ENCODE peak calls at places on chromosomes 12 and 14, in five cellular contexts. T, O, N, S and V are unnamed samples.
A peak's percentile ranks its signal among the peaks of the same experiment; 100 is the strongest.

GRCh38 chr12:120404271-120404670 is 33.6 kb upstream of the COX6A1 start:
- DNase-seq in T (no peak), O (no peak), N (no peak), S (no peak), V (no peak)

GRCh38 chr12:22016982-22017381 is 29.0 kb upstream of the CMAS start:
- DNase-seq in T (no peak), O (no peak), N (no peak), S (no peak), V (no peak)

GRCh38 chr12:105823810-105824209 is 314.9 kb downstream of the NUAK1 start:
- DNase-seq in T (no peak), O (no peak), N (no peak), S (no peak), V (no peak)

GRCh38 chr12:31362759-31363415 is 36.9 kb upstream of the SINHCAF start:
- DNase-seq in T (no peak), O (no peak), N (no peak), S (no peak), V (no peak)

GRCh38 chr14:42687421-42687820 is 1080.7 kb downstream of the LRFN5 start:
- DNase-seq in T (no peak), O (no peak), N (no peak), S (no peak), V (no peak)

GRCh38 chr14:66074546-66074945 is 411.6 kb upstream of the CCDC196 start:
- DNase-seq in T (no peak), O (no peak), N (no peak), S (no peak), V (no peak)

GRCh38 chr12:14260011-14260993 is 105.2 kb upstream of the ATF7IP start:
- DNase-seq in T (peak; percentile 92), O (peak; percentile 92), N (peak; percentile 96), S (peak; percentile 97), V (no peak)

GRCh38 chr12:13801543-13801942 is 179.9 kb downstream of the GRIN2B start:
- DNase-seq in T (no peak), O (no peak), N (no peak), S (no peak), V (no peak)

GRCh38 chr14:30753452-30753851 is 120.9 kb upstream of the COCH start:
- DNase-seq in T (no peak), O (no peak), N (no peak), S (no peak), V (no peak)

GRCh38 chr12:103495158-103495782 is 498 bp downstream of the C12orf42 start:
- DNase-seq in T (no peak), O (no peak), N (no peak), S (no peak), V (peak; percentile 24)

GRCh38 chr14:50773632-50774541 is 57.1 kb downstream of the NIN start:
- DNase-seq in T (no peak), O (no peak), N (no peak), S (peak; percentile 48), V (no peak)

GRCh38 chr12:108722992-108723766 is 8.1 kb downstream of the CORO1C start:
- DNase-seq in T (no peak), O (no peak), N (peak; percentile 82), S (peak; percentile 89), V (no peak)

GRCh38 chr14:34262511-34262910 is 199.5 kb downstream of the SPTSSA start:
- DNase-seq in T (no peak), O (no peak), N (no peak), S (no peak), V (no peak)

GRCh38 chr12:66129934-66130266 is 650 bp downstream of the LLPH start:
- DNase-seq in T (no peak), O (no peak), N (no peak), S (peak; percentile 44), V (no peak)

GRCh38 chr12:48969847-48970701 is 1.5 kb downstream of the WNT10B start:
- DNase-seq in T (no peak), O (no peak), N (no peak), S (no peak), V (peak; percentile 45)

GRCh38 chr14:68268197-68268596 is 448.6 kb downstream of the RAD51B start:
- DNase-seq in T (no peak), O (no peak), N (no peak), S (no peak), V (no peak)

GRCh38 chr14:77302926-77303325 is 17.8 kb downstream of the POMT2 start:
- DNase-seq in T (no peak), O (no peak), N (no peak), S (peak; percentile 79), V (no peak)

GRCh38 chr12:20438307-20438779 is 70.0 kb downstream of the PDE3A start:
- DNase-seq in T (no peak), O (no peak), N (no peak), S (peak; percentile 79), V (no peak)

GRCh38 chr12:6047249-6048227 is 76.9 kb downstream of the VWF start:
- DNase-seq in T (no peak), O (no peak), N (no peak), S (peak; percentile 85), V (no peak)

GRCh38 chr12:51391047-51391837 is at the start of gene GALNT6:
- DNase-seq in T (no peak), O (peak; percentile 76), N (no peak), S (no peak), V (peak; percentile 70)

GRCh38 chr12:111462134-111462821 is 56.6 kb downstream of the SH2B3 start:
- DNase-seq in T (no peak), O (no peak), N (no peak), S (peak; percentile 75), V (no peak)

GRCh38 chr12:87848248-87848868 is 180.8 kb downstream of the C12orf50 start:
- DNase-seq in T (no peak), O (no peak), N (no peak), S (peak; percentile 85), V (no peak)